ENCODE peak calls at places on chromosomes 4 and X, in eight cellular contexts. Z, Q, X, T, K, R, P and O are unnamed samples.

GRCh38 chrX:41919870-41920269 is 3.5 kb downstream of the CASK start:
- DNase-seq in Z (no peak), Q (no peak), X (no peak), T (no peak), K (no peak), R (no peak), P (no peak), O (no peak)

GRCh38 chrX:15158736-15159406 is 111.0 kb downstream of the ASB9 start:
- DNase-seq in Z (no peak), Q (no peak), X (no peak), T (no peak), K (no peak), R (no peak), P (no peak), O (no peak)

GRCh38 chrX:150361777-150362351 is 1.3 kb upstream of the MAMLD1 start:
- DNase-seq in Z (no peak), Q (no peak), X (no peak), T (no peak), K (peak; percentile 64), R (peak; percentile 35), P (no peak), O (peak; percentile 11)

GRCh38 chr4:30370105-30370504 is 350.1 kb upstream of the PCDH7 start:
- DNase-seq in Z (no peak), Q (no peak), X (no peak), T (no peak), K (no peak), R (no peak), P (no peak), O (no peak)

GRCh38 chr4:4480685-4481393 is 61.0 kb downstream of the STX18 start:
- DNase-seq in Z (no peak), Q (no peak), X (no peak), T (peak; percentile 13), K (no peak), R (no peak), P (peak; percentile 13), O (no peak)

GRCh38 chr4:175531405-175532091 is 280.5 kb downstream of the GPM6A start:
- DNase-seq in Z (no peak), Q (no peak), X (no peak), T (no peak), K (no peak), R (no peak), P (no peak), O (no peak)

GRCh38 chr4:100479971-100480370 is 37.9 kb downstream of the EMCN start:
- DNase-seq in Z (no peak), Q (no peak), X (no peak), T (no peak), K (no peak), R (no peak), P (no peak), O (no peak)

GRCh38 chr4:164312671-164313070 is 441.3 kb upstream of the SMIM31 start:
- DNase-seq in Z (no peak), Q (no peak), X (no peak), T (no peak), K (no peak), R (no peak), P (no peak), O (no peak)

GRCh38 chrX:65690057-65690855 is 22.8 kb downstream of the MSN start:
- DNase-seq in Z (no peak), Q (no peak), X (no peak), T (no peak), K (peak; percentile 50), R (peak; percentile 72), P (no peak), O (no peak)

GRCh38 chrX:100642296-100642695 is 1.7 kb upstream of the SRPX2 start:
- DNase-seq in Z (no peak), Q (no peak), X (no peak), T (peak; percentile 19), K (no peak), R (no peak), P (no peak), O (no peak)

GRCh38 chr4:139054791-139055376 is 39.3 kb downstream of the NOCT start:
- DNase-seq in Z (no peak), Q (no peak), X (no peak), T (no peak), K (no peak), R (no peak), P (peak; percentile 59), O (no peak)

GRCh38 chr4:26326791-26327190 is 6.0 kb downstream of the RBPJ start:
- DNase-seq in Z (no peak), Q (no peak), X (no peak), T (no peak), K (no peak), R (no peak), P (no peak), O (no peak)

GRCh38 chr4:84948056-84948455 is 18.4 kb downstream of the WDFY3 start:
- DNase-seq in Z (no peak), Q (no peak), X (no peak), T (no peak), K (no peak), R (no peak), P (no peak), O (no peak)

GRCh38 chr4:23750125-23750524 is 139.7 kb downstream of the PPARGC1A start:
- DNase-seq in Z (no peak), Q (no peak), X (no peak), T (no peak), K (no peak), R (no peak), P (no peak), O (no peak)

GRCh38 chrX:40108084-40108958 is 10.6 kb upstream of the BCOR start:
- DNase-seq in Z (peak; percentile 76), Q (peak; percentile 62), X (no peak), T (peak; percentile 75), K (peak; percentile 83), R (peak; percentile 55), P (peak; percentile 58), O (peak; percentile 53)

GRCh38 chr4:87241341-87241740 is 20.9 kb upstream of the KLHL8 start:
- DNase-seq in Z (no peak), Q (no peak), X (no peak), T (no peak), K (no peak), R (no peak), P (no peak), O (no peak)

GRCh38 chrX:2410279-2411020 is 90.3 kb downstream of the DHRSX start:
- DNase-seq in Z (peak; percentile 40), Q (peak; percentile 54), X (no peak), T (no peak), K (no peak), R (no peak), P (no peak), O (no peak)

GRCh38 chrX:155048997-155049619 is 21.8 kb downstream of the CMC4 start:
- DNase-seq in Z (no peak), Q (peak; percentile 55), X (peak; percentile 58), T (peak; percentile 39), K (peak; percentile 61), R (peak; percentile 45), P (peak; percentile 67), O (peak; percentile 77)

GRCh38 chr4:83231620-83232056 is 53.0 kb downstream of the COQ2 start:
- DNase-seq in Z (no peak), Q (no peak), X (no peak), T (no peak), K (no peak), R (no peak), P (no peak), O (no peak)

GRCh38 chrX:19990225-19990518 is 689 bp downstream of the BCLAF3 start:
- DNase-seq in Z (no peak), Q (no peak), X (no peak), T (peak; percentile 3), K (no peak), R (no peak), P (no peak), O (no peak)

GRCh38 chr4:111466821-111467605 is 678.2 kb upstream of the FAM241A start:
- DNase-seq in Z (no peak), Q (no peak), X (no peak), T (no peak), K (no peak), R (no peak), P (no peak), O (no peak)
- H3K4me3 ChIP-seq in Z (no peak overlapping the region), Q (no peak overlapping the region), X (no peak overlapping the region), T (no peak overlapping the region), K (no peak overlapping the region), R (no peak overlapping the region), P (no peak overlapping the region), O (no peak overlapping the region)

DNA sequence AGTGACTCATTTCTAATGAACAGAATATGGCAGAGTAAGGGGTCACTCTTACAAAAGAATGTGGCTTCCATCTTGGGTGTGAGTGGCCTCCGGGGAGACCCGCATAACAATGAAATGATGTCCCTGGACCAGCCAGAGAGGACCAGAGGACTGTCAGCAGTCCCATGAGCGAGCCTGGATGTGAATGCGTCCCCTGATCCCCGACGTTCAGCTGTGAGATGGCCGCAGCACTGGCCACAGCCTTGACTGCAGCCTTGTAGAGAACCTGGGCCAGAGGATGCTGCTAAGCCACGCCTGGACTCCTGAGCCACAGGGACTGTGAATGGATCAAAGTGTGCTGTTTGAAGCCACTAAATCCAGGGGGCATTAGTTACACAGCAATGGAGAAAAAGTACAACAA is 53.8 kb downstream of the MTNR1A start:
- DNase-seq in Z (no peak), Q (no peak), X (peak; percentile 27), T (no peak), K (no peak), R (no peak), P (no peak), O (no peak)
- H3K27ac ChIP-seq in Z (no peak overlapping the region), Q (no peak overlapping the region), X (peak overlapping the region; percentile 87), T (no peak overlapping the region), K (no peak overlapping the region), R (no peak overlapping the region), P (no peak overlapping the region), O (no peak overlapping the region)

DNA sequence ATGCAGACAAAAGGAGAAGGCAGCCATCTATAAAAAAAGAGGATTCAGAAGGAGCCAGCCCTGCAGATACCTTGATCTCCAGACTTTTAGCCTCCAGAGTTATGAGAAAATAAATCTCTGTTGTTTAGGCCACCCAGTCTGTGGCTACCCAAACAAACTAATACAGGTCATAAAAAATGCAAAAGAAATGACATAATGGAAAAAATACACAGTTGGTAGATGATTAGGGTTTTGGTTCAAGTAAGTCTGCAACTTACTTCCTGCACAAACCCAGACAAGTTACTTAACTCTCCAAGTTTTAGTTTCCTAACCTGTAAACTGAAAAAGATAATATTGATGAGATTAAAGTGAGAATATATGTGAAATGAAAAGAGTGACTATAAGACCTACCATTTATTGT is 11.3 kb downstream of the QDPR start:
- DNase-seq in Z (no peak), Q (no peak), X (no peak), T (no peak), K (no peak), R (no peak), P (no peak), O (no peak)
- H3K36me3 ChIP-seq in Z (peaks cover 78% of the 10 kb centered on the region), Q (peaks cover 8% of the 10 kb centered on the region), X (peaks cover 80% of the 10 kb centered on the region), T (peaks cover 6% of the 10 kb centered on the region), K (peaks cover 8% of the 10 kb centered on the region), R (peaks cover 21% of the 10 kb centered on the region), P (peaks cover 35% of the 10 kb centered on the region), O (peaks cover 34% of the 10 kb centered on the region)

GRCh38 chr4:20256381-20256881 is 4.7 kb downstream of the SLIT2 start:
- DNase-seq in Z (no peak), Q (no peak), X (no peak), T (peak; percentile 34), K (no peak), R (no peak), P (no peak), O (no peak)
- H3K4me3 ChIP-seq in Z (peak overlapping the region; percentile 58), Q (no peak overlapping the region), X (no peak overlapping the region), T (peak overlapping the region; percentile 79), K (no peak overlapping the region), R (no peak overlapping the region), P (peak overlapping the region; percentile 84), O (no peak overlapping the region)